ENCODE peak calls at places on chromosomes 16 and 17, in ten cellular contexts. Q is left lung, M is suprapubic skin, Z is cardiac muscle cell, X is body of pancreas, N is fibroblast of lung, W is Peyer's patch, E is testis, R is adrenal gland, S is BE2C. U is an unnamed sample.

GRCh38 chr16:85173981-85174751 is 61.9 kb upstream of the CIBAR2 start:
- DNase-seq in Q (no peak), M (no peak), Z (peak; percentile 80), X (no peak), N (peak; percentile 75), W (no peak), E (no peak), R (peak; percentile 58), S (peak; percentile 92), U (peak; percentile 70)

GRCh38 chr16:82396509-82396908 is 226.5 kb upstream of the MPHOSPH6 start:
- DNase-seq in Q (no peak), M (no peak), Z (no peak), X (no peak), N (no peak), W (no peak), E (no peak), R (no peak), S (no peak), U (no peak)

GRCh38 chr16:19610200-19610599 is 54.7 kb downstream of the VPS35L start:
- DNase-seq in Q (no peak), M (no peak), Z (no peak), X (no peak), N (no peak), W (no peak), E (peak; percentile 60), R (no peak), S (no peak), U (no peak)

GRCh38 chr17:78991906-78992532 is 12.3 kb upstream of the LGALS3BP start:
- DNase-seq in Q (peak; percentile 57), M (peak; percentile 45), Z (no peak), X (no peak), N (no peak), W (peak; percentile 39), E (no peak), R (peak; percentile 7), S (peak; percentile 3), U (peak; percentile 31)

GRCh38 chr16:8858994-8859912 is 9.6 kb downstream of the CARHSP1 start:
- DNase-seq in Q (peak; percentile 51), M (no peak), Z (no peak), X (no peak), N (no peak), W (no peak), E (no peak), R (no peak), S (no peak), U (no peak)

GRCh38 chr17:74737299-74738050 is 419 bp downstream of the RAB37 start:
- DNase-seq in Q (no peak), M (no peak), Z (peak; percentile 51), X (no peak), N (no peak), W (peak; percentile 59), E (no peak), R (no peak), S (peak; percentile 54), U (peak; percentile 95)

GRCh38 chr17:41428591-41429326 is 4.4 kb upstream of the KRT37 start:
- DNase-seq in Q (no peak), M (no peak), Z (peak; percentile 53), X (no peak), N (peak; percentile 15), W (no peak), E (no peak), R (no peak), S (no peak), U (no peak)

GRCh38 chr16:55323637-55324490 is at the start of gene IRX6:
- DNase-seq in Q (peak; percentile 81), M (peak; percentile 91), Z (peak; percentile 5), X (no peak), N (no peak), W (no peak), E (peak; percentile 89), R (peak; percentile 8), S (peak; percentile 73), U (peak; percentile 98)

GRCh38 chr17:31475378-31476162 is 84.1 kb downstream of the RAB11FIP4 start:
- DNase-seq in Q (no peak), M (no peak), Z (no peak), X (peak; percentile 70), N (no peak), W (no peak), E (no peak), R (no peak), S (no peak), U (no peak)

GRCh38 chr17:31479009-31479408 is 87.5 kb downstream of the RAB11FIP4 start:
- DNase-seq in Q (no peak), M (no peak), Z (no peak), X (no peak), N (no peak), W (no peak), E (no peak), R (no peak), S (no peak), U (no peak)

GRCh38 chr17:31479524-31479923 is 88.0 kb downstream of the RAB11FIP4 start:
- DNase-seq in Q (no peak), M (no peak), Z (no peak), X (no peak), N (no peak), W (no peak), E (no peak), R (no peak), S (no peak), U (no peak)

GRCh38 chr17:31477417-31478055 is 86.1 kb downstream of the RAB11FIP4 start:
- DNase-seq in Q (no peak), M (no peak), Z (no peak), X (no peak), N (no peak), W (no peak), E (no peak), R (no peak), S (no peak), U (no peak)

GRCh38 chr17:31476525-31477416 is 85.3 kb downstream of the RAB11FIP4 start:
- DNase-seq in Q (no peak), M (no peak), Z (no peak), X (no peak), N (no peak), W (no peak), E (no peak), R (no peak), S (no peak), U (no peak)
- H3K27me3 ChIP-seq in Q (no peaks in the 10 kb centered on the region), M (peaks cover 15% of the 10 kb centered on the region), Z (no peaks in the 10 kb centered on the region), X (no peaks in the 10 kb centered on the region), N (peaks cover 10% of the 10 kb centered on the region), W (no peaks in the 10 kb centered on the region), E (no peaks in the 10 kb centered on the region), R (peaks cover 4% of the 10 kb centered on the region), S (no peaks in the 10 kb centered on the region), U (no peaks in the 10 kb centered on the region)

GRCh38 chr17:57916925-57917858 is 38.0 kb downstream of the CUEDC1 start:
- DNase-seq in Q (no peak), M (no peak), Z (no peak), X (no peak), N (no peak), W (no peak), E (no peak), R (peak; percentile 36), S (no peak), U (peak; percentile 61)
- TF ChIP-seq CTCF in Q (no peak), M (no peak), Z (no peak), X (no peak), N (no peak), W (no peak), E (no peak), R (no peak), S (peak; percentile 19), U (no peak)

GRCh38 chr16:89040861-89041570 is 52.6 kb upstream of the ACSF3 start:
- DNase-seq in Q (peak; percentile 64), M (no peak), Z (no peak), X (no peak), N (no peak), W (no peak), E (no peak), R (no peak), S (peak; percentile 6), U (no peak)

GRCh38 chr16:89042711-89043551 is 50.7 kb upstream of the ACSF3 start:
- DNase-seq in Q (peak; percentile 68), M (no peak), Z (no peak), X (no peak), N (no peak), W (no peak), E (no peak), R (no peak), S (peak; percentile 12), U (no peak)

GRCh38 chr16:89040391-89040790 is 53.3 kb upstream of the ACSF3 start:
- DNase-seq in Q (peak; percentile 39), M (no peak), Z (no peak), X (no peak), N (no peak), W (no peak), E (no peak), R (no peak), S (peak; percentile 2), U (no peak)

GRCh38 chr16:89043636-89044393 is 49.8 kb upstream of the ACSF3 start:
- DNase-seq in Q (peak; percentile 39), M (no peak), Z (no peak), X (no peak), N (no peak), W (no peak), E (no peak), R (no peak), S (peak; percentile 8), U (no peak)

DNA sequence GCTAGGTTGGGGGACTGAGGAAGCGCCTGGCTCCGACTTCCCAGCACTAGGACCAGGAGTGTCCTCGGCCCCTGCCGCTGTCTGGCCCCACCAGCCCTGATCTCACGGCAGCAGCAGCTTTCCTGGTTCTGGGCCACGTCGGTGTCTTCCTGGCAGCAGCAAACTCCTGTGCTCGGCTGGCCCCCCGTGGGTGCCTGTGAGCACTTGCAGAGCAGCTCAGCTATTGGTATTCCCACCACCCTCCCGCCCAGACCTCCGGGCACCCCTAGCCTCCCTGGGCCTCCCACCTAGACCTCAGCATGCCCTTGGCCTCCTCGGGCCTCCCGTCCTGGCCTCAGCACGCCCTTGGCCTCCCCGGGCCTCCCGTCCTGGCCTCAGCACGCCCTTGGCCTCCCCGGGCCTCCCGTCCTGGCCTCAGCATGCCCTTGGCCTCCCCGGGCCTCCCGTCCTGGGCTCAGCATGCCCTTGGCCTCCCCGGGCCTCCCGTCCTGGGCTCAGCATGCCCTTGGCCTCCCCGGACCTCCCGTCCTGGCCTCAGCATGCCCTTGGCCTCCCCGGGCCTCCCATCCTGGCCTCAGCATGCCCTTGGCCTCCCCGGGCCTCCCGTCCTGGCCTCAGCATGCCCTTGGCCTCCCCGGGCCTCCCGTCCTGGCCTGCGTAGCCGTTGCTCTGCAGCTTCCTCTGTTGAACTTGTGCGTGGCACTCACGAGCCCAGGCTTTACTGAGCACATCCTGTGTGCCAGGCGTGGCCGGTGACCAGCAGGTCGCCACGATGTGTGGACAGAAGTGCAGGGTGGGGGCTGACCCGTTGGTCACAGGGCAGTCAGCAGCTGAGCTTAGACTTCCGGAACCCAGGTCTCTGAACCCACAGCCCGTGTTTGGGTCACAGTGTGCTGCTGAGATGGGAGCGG is 51.8 kb upstream of the ACSF3 start:
- DNase-seq in Q (peak; percentile 53), M (no peak), Z (no peak), X (no peak), N (no peak), W (no peak), E (no peak), R (no peak), S (peak; percentile 3), U (no peak)
- H3K27me3 ChIP-seq in Q (peaks cover 6% of the 10 kb centered on the region), M (peaks cover 93% of the 10 kb centered on the region), Z (no peaks in the 10 kb centered on the region), X (no peaks in the 10 kb centered on the region), N (no peaks in the 10 kb centered on the region), W (no peaks in the 10 kb centered on the region), E (no peaks in the 10 kb centered on the region), R (peaks cover 36% of the 10 kb centered on the region), S (peaks cover 81% of the 10 kb centered on the region), U (no peaks in the 10 kb centered on the region)

DNA sequence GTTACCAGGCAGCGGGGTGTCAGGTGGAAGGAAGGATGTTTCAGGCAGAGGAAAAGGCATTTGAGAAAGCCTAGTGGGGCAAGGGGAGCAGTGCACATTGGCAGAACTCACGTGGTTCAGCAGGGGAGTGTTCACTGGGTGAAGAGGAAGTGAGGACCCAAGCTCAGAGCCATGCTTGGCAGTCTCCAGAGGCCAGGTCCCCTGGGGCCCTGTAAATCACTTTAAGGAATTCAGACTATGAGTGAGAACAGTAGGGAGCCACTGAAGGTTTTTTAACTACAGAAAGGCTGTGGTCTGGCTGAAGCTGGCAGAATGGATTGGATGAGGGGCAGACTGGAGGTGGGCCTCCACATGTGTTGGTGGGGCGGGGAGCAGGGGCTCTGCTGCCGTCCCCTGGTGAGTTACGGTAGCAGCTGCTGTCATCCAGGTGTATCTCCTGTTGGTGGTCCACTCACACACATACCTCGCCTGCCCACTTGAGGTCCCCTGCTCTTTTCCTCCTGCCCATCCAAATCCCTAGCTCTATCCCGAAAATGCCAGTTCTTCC is 5.1 kb downstream of the CLEC16A start:
- DNase-seq in Q (no peak), M (no peak), Z (peak; percentile 59), X (no peak), N (no peak), W (no peak), E (no peak), R (no peak), S (no peak), U (peak; percentile 94)
- TF ChIP-seq CTCF in Q (peak; percentile 44), M (peak; percentile 20), Z (no peak), X (no peak), N (no peak), W (no peak), E (no peak), R (no peak), S (no peak), U (peak; percentile 64)

U was measured in endodermal cell.